ENCODE peak calls at places on chromosomes 6 and 20, in six cellular contexts. T is uterus, E is fibroblast of pulmonary artery, Q is transverse colon, X is mesenchymal stem cell, N is fibroblast of lung. H is an unnamed sample.

GRCh38 chr6:89834884-89835792 is 5.5 kb downstream of the CASP8AP2 start:
- DNase-seq in X (no peak), E (no peak), T (no peak), N (peak), Q (no peak), H (no peak)

GRCh38 chr6:100322886-100323285 is 141.8 kb downstream of the SIM1 start:
- DNase-seq in Q (no peak), E (no peak), T (no peak), N (no peak), X (no peak), H (no peak)

GRCh38 chr6:47536816-47537401 is 59.3 kb downstream of the CD2AP start:
- DNase-seq in T (no peak), Q (no peak), X (no peak), N (no peak), E (no peak), H (no peak)

GRCh38 chr6:110181131-110182027 is 1.2 kb downstream of the CDC40 start:
- DNase-seq in Q (no peak), T (no peak), N (no peak), E (peak), X (peak), H (peak)

GRCh38 chr6:34560366-34561226 is 4.5 kb upstream of the SPDEF start:
- DNase-seq in N (peak), E (peak), Q (no peak), T (no peak), X (peak), H (peak)

GRCh38 chr6:27213544-27214125 is 33.9 kb upstream of the PRSS16 start:
- DNase-seq in N (peak), X (peak), T (no peak), E (peak), Q (no peak), H (peak)

GRCh38 chr20:46004813-46005505 is 3.7 kb upstream of the MMP9 start:
- DNase-seq in X (no peak), Q (peak), N (no peak), T (no peak), E (no peak), H (no peak)

GRCh38 chr6:112269165-112269564 is 14.8 kb upstream of the LAMA4 start:
- DNase-seq in T (peak), Q (no peak), E (peak), N (peak), X (no peak), H (no peak)

GRCh38 chr6:24775520-24776058 is 852 bp downstream of the GMNN start:
- DNase-seq in N (peak), X (peak), Q (no peak), E (peak), T (no peak), H (peak)

GRCh38 chr20:53214392-53214791 is 242.2 kb downstream of the TSHZ2 start:
- DNase-seq in E (no peak), X (no peak), T (no peak), Q (no peak), N (no peak), H (no peak)

GRCh38 chr6:158869604-158870417 is 50.6 kb upstream of the EZR start:
- DNase-seq in E (peak), X (peak), Q (peak), N (peak), T (peak), H (peak)
- H3K4me3 ChIP-seq in E (peak), X (peak), Q (peak), N (peak), T (peak), H (peak)

GRCh38 chr6:12958052-12958706 is 241.6 kb downstream of the PHACTR1 start:
- DNase-seq in T (no peak), E (peak), Q (no peak), N (peak), X (peak), H (peak)
- H3K4me3 ChIP-seq in T (peak), E (peak), Q (no peak), N (peak), X (peak), H (peak)

GRCh38 chr20:38290829-38291581 is 13.0 kb upstream of the BPI start:
- DNase-seq in Q (no peak), N (peak), X (peak), E (peak), T (no peak), H (peak)
- H3K4me3 ChIP-seq in Q (no peak), N (peak), X (no peak), E (no peak), T (no peak), H (no peak)

DNA sequence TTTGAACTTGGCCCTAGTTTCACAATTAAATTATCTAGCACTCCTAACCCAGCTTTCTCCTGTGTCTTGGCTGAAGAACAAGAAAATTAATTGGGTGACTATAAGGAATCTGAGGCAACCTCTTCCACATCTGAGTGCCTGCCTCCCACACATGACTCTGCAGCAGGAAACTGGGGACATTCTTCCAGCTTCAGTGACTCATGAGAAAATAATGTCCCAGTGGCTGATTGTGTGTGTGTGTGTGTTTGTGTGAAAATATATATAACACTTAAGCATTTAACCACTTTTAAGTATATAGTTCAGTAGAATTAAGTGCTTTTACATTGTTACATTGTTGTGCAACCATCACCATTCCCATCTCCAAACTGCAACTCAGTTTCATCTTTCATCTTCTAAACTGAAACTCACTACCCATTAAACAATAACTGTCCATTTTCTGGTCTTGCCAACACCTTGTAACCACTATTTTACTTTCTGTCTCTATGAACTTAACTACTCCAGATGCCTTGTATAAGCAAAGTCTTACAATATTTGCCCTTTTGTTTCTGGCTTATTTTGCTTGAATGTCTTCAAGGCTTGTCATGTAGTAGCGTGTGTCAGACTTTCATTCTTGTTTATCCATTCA is 8.7 kb downstream of the TRIM38 start:
- DNase-seq in X (peak), T (peak), N (peak), E (peak), Q (no peak), H (peak)
- H3K4me3 ChIP-seq in X (no peak), T (no peak), N (no peak), E (no peak), Q (no peak), H (no peak)

GRCh38 chr6:141551318-141551717 is 581.4 kb upstream of the GJE1 start:
- DNase-seq in N (no peak), E (no peak), T (no peak), X (no peak), Q (no peak), H (no peak)
- H3K4me3 ChIP-seq in N (no peak), E (no peak), T (no peak), X (no peak), Q (no peak), H (no peak)

DNA sequence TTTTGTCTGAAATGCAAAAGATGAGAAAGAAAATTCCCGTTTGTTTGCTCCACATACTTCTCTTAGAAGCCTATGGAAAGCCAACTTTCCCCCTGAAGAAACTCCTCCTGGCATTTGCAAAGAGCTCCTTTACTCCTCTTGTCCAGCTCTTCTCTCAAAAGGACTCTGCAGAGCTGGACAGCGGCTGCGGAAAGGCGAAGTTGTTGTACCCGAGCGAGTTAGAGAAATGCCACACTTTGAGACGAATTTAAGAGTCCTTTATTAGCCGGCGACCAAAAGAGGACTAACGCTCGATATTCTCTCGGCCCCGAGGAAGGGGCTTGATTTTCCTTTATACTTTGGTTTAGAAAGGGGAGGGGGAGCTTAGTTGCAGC is 157.8 kb downstream of the TRIM27 start:
- DNase-seq in Q (no peak), E (no peak), N (no peak), T (no peak), X (no peak), H (peak)
- H3K4me3 ChIP-seq in Q (no peak), E (no peak), N (no peak), T (no peak), X (no peak), H (no peak)

DNA sequence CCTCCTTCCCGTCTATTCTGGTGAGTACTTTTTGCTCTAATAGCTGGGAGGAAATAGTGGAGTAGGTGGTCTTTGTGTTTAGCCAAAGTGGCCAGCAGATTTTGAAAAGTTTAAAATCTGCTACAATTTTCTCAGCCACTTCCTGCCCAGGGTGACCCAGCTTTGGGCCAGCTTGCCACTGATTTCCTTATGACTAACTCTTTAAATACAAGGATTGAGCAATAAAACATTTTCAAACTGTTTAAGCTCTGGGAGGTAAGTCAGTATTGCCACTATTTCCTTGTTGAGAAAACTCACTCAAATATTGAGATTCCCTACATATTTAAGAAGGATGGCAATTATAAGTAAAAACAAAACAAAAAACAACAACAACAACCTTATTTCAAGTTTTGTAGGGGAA is 54.5 kb downstream of the TRMT11 start:
- DNase-seq in Q (peak), X (peak), E (peak), N (peak), T (no peak), H (peak)
- H3K4me3 ChIP-seq in Q (no peak), X (no peak), E (no peak), N (no peak), T (no peak), H (no peak)

DNA sequence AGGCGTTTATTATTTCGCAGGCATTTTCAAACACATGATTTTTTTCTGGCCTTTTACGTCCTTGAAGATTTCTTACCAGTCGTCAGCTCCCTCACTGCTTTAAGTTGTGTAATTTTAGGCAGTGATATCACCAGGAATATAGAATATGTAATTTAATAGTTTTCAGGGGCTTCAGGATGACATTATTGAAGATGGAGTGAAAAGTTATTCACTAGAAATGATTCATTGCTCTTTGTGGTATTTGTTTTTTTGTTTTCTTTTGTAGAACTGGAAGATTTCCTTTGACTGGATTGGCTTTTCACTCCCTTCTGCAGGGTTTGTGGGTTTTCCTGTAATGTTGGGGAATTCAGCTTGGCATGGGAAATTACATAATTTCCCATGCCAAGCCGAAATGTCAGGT is 2.0 kb downstream of the LRRC1 start:
- DNase-seq in T (no peak), E (no peak), X (peak), N (peak), Q (no peak), H (no peak)
- H3K4me3 ChIP-seq in T (peak), E (no peak), X (no peak), N (peak), Q (no peak), H (peak)